ENCODE peak calls at places on chromosome 1, in four cellular contexts. I, H, N and W are unnamed samples.

GRCh38 chr1:226634611-226635246 is 86.2 kb downstream of the STUM start:
- DNase-seq in I (no peak), H (no peak), N (no peak), W (no peak)

GRCh38 chr1:165330483-165330882 is 26.0 kb downstream of the LMX1A start:
- DNase-seq in I (no peak), H (no peak), N (no peak), W (no peak)

GRCh38 chr1:175863291-175864050 is 120.1 kb upstream of the TNR start:
- DNase-seq in I (no peak), H (no peak), N (no peak), W (no peak)

GRCh38 chr1:25568090-25568833 is 24.9 kb downstream of the LDLRAP1 start:
- DNase-seq in I (no peak), H (no peak), N (no peak), W (no peak)

GRCh38 chr1:106952766-106953165 is 103.7 kb upstream of the PRMT6 start:
- DNase-seq in I (no peak), H (no peak), N (no peak), W (no peak)

GRCh38 chr1:17553970-17554369 is 14.5 kb downstream of the ARHGEF10L start:
- DNase-seq in I (peak), H (no peak), N (no peak), W (no peak)

GRCh38 chr1:209493584-209493983 is 89.9 kb upstream of the CAMK1G start:
- DNase-seq in I (no peak), H (no peak), N (no peak), W (no peak)

GRCh38 chr1:89528382-89528780 is 3.8 kb downstream of the LRRC8B start:
- DNase-seq in I (no peak), H (no peak), N (no peak), W (no peak)

GRCh38 chr1:117574206-117574835 is 31.5 kb upstream of the TENT5C start:
- DNase-seq in I (no peak), H (no peak), N (no peak), W (no peak)

GRCh38 chr1:228156518-228156875 is 6.8 kb downstream of the GJC2 start:
- DNase-seq in I (no peak), H (no peak), N (no peak), W (no peak)

GRCh38 chr1:58746757-58747156 is 37.1 kb downstream of the JUN start:
- DNase-seq in I (no peak), H (no peak), N (no peak), W (no peak)

GRCh38 chr1:24311234-24311633 is 7.9 kb upstream of the GRHL3 start:
- DNase-seq in I (no peak), H (no peak), N (peak), W (no peak)

GRCh38 chr1:113856011-113856410 is 15.5 kb downstream of the PTPN22 start:
- DNase-seq in I (no peak), H (no peak), N (no peak), W (no peak)
- TF ChIP-seq SPI1 in I (no peak), H (no peak), N (no peak), W (no peak)

GRCh38 chr1:1122078-1122811 is 6.4 kb upstream of the C1orf159 start:
- DNase-seq in I (no peak), H (peak), N (peak), W (peak)
- TF ChIP-seq SPI1 in I (no peak), H (no peak), N (no peak), W (no peak)

GRCh38 chr1:169295425-169295824 is 72.2 kb downstream of the NME7 start:
- DNase-seq in I (no peak), H (no peak), N (no peak), W (no peak)
- TF ChIP-seq SPI1 in I (no peak), H (no peak), N (no peak), W (no peak)

GRCh38 chr1:119885903-119886783 is 10.2 kb downstream of the ADAM30 start:
- DNase-seq in I (no peak), H (peak), N (peak), W (peak)
- TF ChIP-seq SPI1 in I (no peak), H (no peak), N (no peak), W (no peak)

DNA sequence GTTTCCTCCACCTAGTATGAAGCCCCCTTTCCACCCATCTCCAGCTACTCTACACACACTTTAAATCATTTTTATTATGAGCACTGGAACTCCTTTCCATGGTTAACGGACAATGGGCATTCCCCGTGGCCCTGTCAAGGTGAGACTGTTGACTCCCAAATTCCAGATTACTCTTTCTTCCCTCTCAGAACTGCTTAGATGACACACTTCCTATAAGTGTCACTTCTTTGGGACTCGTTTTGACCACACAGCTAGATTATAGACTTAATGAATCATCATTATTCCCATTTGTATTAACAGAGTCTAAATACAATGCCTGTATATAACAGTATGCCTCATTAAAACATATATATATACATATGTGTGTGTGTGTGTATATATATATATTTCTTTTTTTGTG is 215.1 kb downstream of the BRINP3 start:
- DNase-seq in I (no peak), H (no peak), N (no peak), W (no peak)
- TF ChIP-seq SPI1 in I (no peak), H (no peak), N (no peak), W (no peak)

GRCh38 chr1:67791686-67792475 is 41.4 kb downstream of the GNG12 start:
- DNase-seq in I (no peak), H (no peak), N (no peak), W (no peak)
- TF ChIP-seq SPI1 in I (no peak), H (no peak), N (no peak), W (no peak)

GRCh38 chr1:27010226-27010994 is 2.2 kb downstream of the TENT5B start:
- DNase-seq in I (no peak), H (no peak), N (no peak), W (no peak)

GRCh38 chr1:27007909-27008582 is 4.6 kb downstream of the TENT5B start:
- DNase-seq in I (no peak), H (no peak), N (no peak), W (no peak)

GRCh38 chr1:27009601-27010197 is 3.0 kb downstream of the TENT5B start:
- DNase-seq in I (no peak), H (no peak), N (no peak), W (no peak)

GRCh38 chr1:27011976-27012563 is 580 bp downstream of the TENT5B start:
- DNase-seq in I (no peak), H (no peak), N (no peak), W (no peak)

GRCh38 chr1:27011058-27011764 is 1.4 kb downstream of the TENT5B start:
- DNase-seq in I (no peak), H (no peak), N (peak), W (no peak)
- TF ChIP-seq SPI1 in I (no peak), H (no peak), N (peak), W (no peak)

GRCh38 chr1:92749024-92749634 is 35.8 kb downstream of the EVI5 start:
- DNase-seq in I (no peak), H (peak), N (peak), W (peak)
- TF ChIP-seq SPI1 in I (no peak), H (no peak), N (no peak), W (no peak)